ENCODE peak calls at places on chromosomes 1 and 21, in six cellular contexts. Y is ovary, J is left lung, W is heart left ventricle, M is brain microvascular endothelial cell, C is breast epithelium. V is an unnamed sample.

GRCh38 chr1:36239941-36240637 is 15.8 kb downstream of the THRAP3 start:
- DNase-seq in Y (no peak), J (no peak), W (peak; percentile 81), M (no peak), C (no peak), V (no peak)

GRCh38 chr1:40435876-40436275 is 14.4 kb upstream of the ZFP69B start:
- DNase-seq in Y (no peak), J (no peak), W (no peak), M (no peak), C (no peak), V (no peak)

GRCh38 chr1:32724678-32725594 is 22.4 kb upstream of the SYNC start:
- DNase-seq in Y (peak; percentile 49), J (no peak), W (peak; percentile 87), M (peak; percentile 86), C (no peak), V (no peak)

GRCh38 chr1:40745180-40745579 is 38.4 kb upstream of the KCNQ4 start:
- DNase-seq in Y (no peak), J (no peak), W (no peak), M (no peak), C (no peak), V (no peak)

GRCh38 chr1:91883470-91883869 is 2.5 kb downstream of the TGFBR3 start:
- DNase-seq in Y (no peak), J (no peak), W (no peak), M (peak; percentile 22), C (no peak), V (no peak)

GRCh38 chr1:60894121-60894520 is 188.2 kb upstream of the NFIA start:
- DNase-seq in Y (no peak), J (no peak), W (no peak), M (no peak), C (no peak), V (no peak)

GRCh38 chr1:5640845-5641244 is 351.4 kb downstream of the NPHP4 start:
- DNase-seq in Y (no peak), J (no peak), W (no peak), M (no peak), C (no peak), V (no peak)

GRCh38 chr1:182996816-182997215 is 26.4 kb upstream of the LAMC1 start:
- DNase-seq in Y (no peak), J (no peak), W (no peak), M (no peak), C (no peak), V (no peak)

GRCh38 chr1:89198500-89199072 is at the start of gene GBP4:
- DNase-seq in Y (peak; percentile 54), J (peak; percentile 87), W (peak; percentile 28), M (no peak), C (peak; percentile 50), V (peak; percentile 51)

GRCh38 chr1:1351511-1352427 is 2.6 kb upstream of the DVL1 start:
- DNase-seq in Y (no peak), J (peak; percentile 75), W (peak; percentile 69), M (no peak), C (no peak), V (no peak)

GRCh38 chr1:231734417-231734816 is 107.8 kb downstream of the DISC1 start:
- DNase-seq in Y (peak; percentile 60), J (no peak), W (peak; percentile 40), M (no peak), C (no peak), V (no peak)

GRCh38 chr1:1426961-1427934 is 6.2 kb upstream of the ANKRD65 start:
- DNase-seq in Y (peak; percentile 59), J (peak; percentile 72), W (no peak), M (no peak), C (peak; percentile 53), V (no peak)

GRCh38 chr1:75203415-75204277 is 69.5 kb downstream of the LHX8 start:
- DNase-seq in Y (no peak), J (no peak), W (no peak), M (peak; percentile 12), C (no peak), V (no peak)

GRCh38 chr1:215767761-215768160 is 200.7 kb downstream of the KCTD3 start:
- DNase-seq in Y (no peak), J (no peak), W (no peak), M (no peak), C (no peak), V (no peak)

GRCh38 chr21:29221259-29221744 is 77.4 kb upstream of the BACH1 start:
- DNase-seq in Y (no peak), J (no peak), W (no peak), M (peak; percentile 97), C (no peak), V (no peak)

GRCh38 chr1:26700711-26701110 is 4.9 kb downstream of the ARID1A start:
- DNase-seq in Y (no peak), J (no peak), W (no peak), M (no peak), C (no peak), V (no peak)

GRCh38 chr1:15523922-15524282 is at the start of gene CASP9:
- DNase-seq in Y (no peak), J (no peak), W (no peak), M (no peak), C (no peak), V (no peak)

GRCh38 chr21:41369105-41369914 is 7.5 kb downstream of the MX2 start:
- DNase-seq in Y (peak; percentile 42), J (no peak), W (peak; percentile 56), M (no peak), C (peak; percentile 52), V (peak; percentile 52)

GRCh38 chr1:180911640-180912161 is 996 bp upstream of the KIAA1614 start:
- DNase-seq in Y (no peak), J (no peak), W (no peak), M (no peak), C (no peak), V (no peak)

GRCh38 chr1:68378296-68379084 is 71.3 kb downstream of the RPE65 start:
- DNase-seq in Y (no peak), J (no peak), W (no peak), M (peak; percentile 36), C (no peak), V (no peak)

GRCh38 chr1:90204036-90204594 is 209.2 kb downstream of the ZNF326 start:
- DNase-seq in Y (no peak), J (no peak), W (no peak), M (no peak), C (no peak), V (no peak)

GRCh38 chr1:198359024-198359653 is 181.3 kb downstream of the ATP6V1G3 start:
- DNase-seq in Y (no peak), J (no peak), W (no peak), M (no peak), C (no peak), V (no peak)

GRCh38 chr1:162217674-162218073 is 148.2 kb downstream of the NOS1AP start:
- DNase-seq in Y (no peak), J (no peak), W (no peak), M (no peak), C (no peak), V (no peak)

GRCh38 chr1:160630523-160631087 is 16.2 kb downstream of the SLAMF1 start:
- DNase-seq in Y (no peak), J (no peak), W (no peak), M (no peak), C (no peak), V (no peak)

GRCh38 chr1:110482662-110483307 is 31.8 kb downstream of the PROK1 start:
- DNase-seq in Y (no peak), J (peak; percentile 77), W (no peak), M (no peak), C (no peak), V (no peak)

GRCh38 chr1:4034318-4034887 is 134.3 kb upstream of the C1orf174 start:
- DNase-seq in Y (no peak), J (no peak), W (no peak), M (no peak), C (no peak), V (no peak)

GRCh38 chr1:231359113-231359512 is 21.0 kb downstream of the SPRTN start:
- DNase-seq in Y (no peak), J (no peak), W (peak; percentile 51), M (peak; percentile 85), C (no peak), V (no peak)

GRCh38 chr1:109847251-109847650 is 63.4 kb upstream of the CSF1 start:
- DNase-seq in Y (no peak), J (no peak), W (no peak), M (no peak), C (no peak), V (no peak)

GRCh38 chr1:1345860-1346500 is 3.2 kb downstream of the DVL1 start:
- DNase-seq in Y (no peak), J (peak; percentile 76), W (no peak), M (no peak), C (no peak), V (no peak)

GRCh38 chr21:34807146-34807880 is 138.5 kb downstream of the CLIC6 start:
- DNase-seq in Y (no peak), J (no peak), W (no peak), M (peak; percentile 98), C (no peak), V (peak; percentile 52)
- H3K27ac ChIP-seq in Y (no peak overlapping the region), J (peak overlapping the region; percentile 48), W (no peak overlapping the region), M (peak overlapping the region; percentile 100), C (peak overlapping the region; percentile 86), V (peak overlapping the region; percentile 54)

GRCh38 chr1:19220080-19220846 is 10.2 kb upstream of the UBR4 start:
- DNase-seq in Y (no peak), J (no peak), W (no peak), M (no peak), C (no peak), V (no peak)

GRCh38 chr1:19220991-19221390 is 10.9 kb upstream of the UBR4 start:
- DNase-seq in Y (no peak), J (no peak), W (peak; percentile 41), M (no peak), C (no peak), V (no peak)

GRCh38 chr1:19219451-19219850 is 9.4 kb upstream of the UBR4 start:
- DNase-seq in Y (no peak), J (no peak), W (no peak), M (no peak), C (no peak), V (no peak)

GRCh38 chr1:19222979-19223824 is 13.1 kb upstream of the UBR4 start:
- DNase-seq in Y (no peak), J (no peak), W (no peak), M (no peak), C (no peak), V (no peak)

GRCh38 chr1:19222573-19222972 is 12.5 kb upstream of the UBR4 start:
- DNase-seq in Y (no peak), J (no peak), W (no peak), M (no peak), C (no peak), V (no peak)
- TF ChIP-seq CTCF in Y (no peak), J (no peak), W (no peak), M (no peak), C (no peak), V (no peak)

GRCh38 chr1:225931270-225932129 is 7.5 kb upstream of the PYCR2 start:
- DNase-seq in Y (no peak), J (no peak), W (no peak), M (no peak), C (no peak), V (no peak)
- H3K27me3 ChIP-seq in Y (no peaks in the 10 kb centered on the region), J (no peaks in the 10 kb centered on the region), W (no peaks in the 10 kb centered on the region), M (no peaks in the 10 kb centered on the region), C (no peaks in the 10 kb centered on the region), V (no peaks in the 10 kb centered on the region)

DNA sequence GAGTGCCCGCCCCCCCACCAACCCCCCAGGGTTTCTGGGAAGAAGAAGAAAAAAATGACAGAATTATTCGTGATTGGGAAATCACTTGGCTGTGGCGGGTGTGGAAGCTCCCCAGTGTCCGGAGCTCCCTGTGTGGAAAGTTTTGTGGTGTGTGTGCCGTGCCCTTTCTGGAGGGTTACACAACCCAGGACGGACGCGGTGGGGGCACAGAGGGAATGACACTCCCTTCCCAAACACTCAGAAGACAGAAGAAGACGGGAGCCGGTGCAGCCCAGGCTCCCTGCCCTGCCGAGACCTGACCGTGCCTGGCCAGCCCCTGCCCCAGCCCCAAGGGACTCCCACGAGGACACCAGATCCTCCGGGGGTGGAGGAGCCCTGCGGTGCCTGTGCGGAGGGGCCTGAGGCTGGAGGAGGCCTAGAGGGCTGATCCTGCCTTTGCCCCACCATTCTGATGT is 33.0 kb upstream of the ADARB1 start:
- DNase-seq in Y (peak; percentile 61), J (peak; percentile 87), W (peak; percentile 66), M (peak; percentile 24), C (peak; percentile 68), V (no peak)
- H3K27ac ChIP-seq in Y (no peak overlapping the region), J (peak overlapping the region; percentile 73), W (no peak overlapping the region), M (peak overlapping the region; percentile 37), C (peak overlapping the region; percentile 90), V (no peak overlapping the region)

V was measured in CD4-positive, alpha-beta T cell.